ENCODE peak calls at places on chromosomes 16 and 17, in eight cellular contexts. One of them, this sample, is unnamed.

GRCh38 chr17:6233339-6233738 is 163.2 kb downstream of the WSCD1 start:
- DNase-seq in K562: no peak
- DNase-seq in SK-N-SH: no peak
- DNase-seq in WTC11: no peak
- DNase-seq in A549: no peak
- DNase-seq in IMR-90: no peak
- DNase-seq in GM12878: peak; percentile 1
- DNase-seq in HepG2: no peak
- DNase-seq in this sample: no peak

GRCh38 chr17:81483085-81483861 is 29.3 kb downstream of the ACTG1 start:
- DNase-seq in HepG2: no peak
- DNase-seq in WTC11: peak; percentile 33
- DNase-seq in SK-N-SH: no peak
- DNase-seq in GM12878: no peak
- DNase-seq in IMR-90: no peak
- DNase-seq in K562: no peak
- DNase-seq in A549: no peak
- DNase-seq in this sample: peak; percentile 57

GRCh38 chr16:57994778-57995177 is 5.7 kb downstream of the ZNF319 start:
- DNase-seq in HepG2: peak; percentile 44
- DNase-seq in SK-N-SH: peak; percentile 64
- DNase-seq in WTC11: peak; percentile 65
- DNase-seq in K562: peak; percentile 86
- DNase-seq in IMR-90: peak; percentile 25
- DNase-seq in GM12878: no peak
- DNase-seq in A549: no peak
- DNase-seq in this sample: no peak

GRCh38 chr17:75130632-75131277 is 787 bp downstream of the NT5C start:
- DNase-seq in A549: peak; percentile 81
- DNase-seq in GM12878: no peak
- DNase-seq in HepG2: peak; percentile 68
- DNase-seq in SK-N-SH: peak; percentile 91
- DNase-seq in IMR-90: peak; percentile 58
- DNase-seq in WTC11: peak; percentile 75
- DNase-seq in K562: peak; percentile 84
- DNase-seq in this sample: peak; percentile 79

GRCh38 chr17:7557825-7558543 is 566 bp upstream of the TNFSF13 start:
- DNase-seq in HepG2: peak; percentile 52
- DNase-seq in SK-N-SH: peak; percentile 82
- DNase-seq in IMR-90: peak; percentile 49
- DNase-seq in K562: no peak
- DNase-seq in GM12878: no peak
- DNase-seq in A549: no peak
- DNase-seq in WTC11: peak; percentile 75
- DNase-seq in this sample: no peak

GRCh38 chr17:1343554-1343953 is 56.5 kb downstream of the YWHAE start:
- DNase-seq in SK-N-SH: no peak
- DNase-seq in HepG2: no peak
- DNase-seq in K562: no peak
- DNase-seq in A549: no peak
- DNase-seq in IMR-90: no peak
- DNase-seq in GM12878: no peak
- DNase-seq in WTC11: no peak
- DNase-seq in this sample: no peak

GRCh38 chr16:17448640-17449638 is 21.8 kb downstream of the XYLT1 start:
- DNase-seq in GM12878: no peak
- DNase-seq in SK-N-SH: peak; percentile 20
- DNase-seq in IMR-90: no peak
- DNase-seq in WTC11: no peak
- DNase-seq in A549: no peak
- DNase-seq in K562: no peak
- DNase-seq in HepG2: no peak
- DNase-seq in this sample: no peak

GRCh38 chr17:54426287-54426886 is 474.3 kb upstream of the TOM1L1 start:
- DNase-seq in K562: peak; percentile 9
- DNase-seq in IMR-90: no peak
- DNase-seq in GM12878: no peak
- DNase-seq in SK-N-SH: peak; percentile 27
- DNase-seq in WTC11: no peak
- DNase-seq in A549: peak; percentile 1
- DNase-seq in HepG2: peak; percentile 7
- DNase-seq in this sample: no peak

GRCh38 chr16:57477531-57478202 is 8.6 kb downstream of the DOK4 start:
- DNase-seq in A549: no peak
- DNase-seq in SK-N-SH: peak; percentile 30
- DNase-seq in HepG2: no peak
- DNase-seq in WTC11: peak; percentile 44
- DNase-seq in IMR-90: no peak
- DNase-seq in K562: no peak
- DNase-seq in GM12878: no peak
- DNase-seq in this sample: no peak

GRCh38 chr17:6568186-6568758 is 11.9 kb upstream of the PITPNM3 start:
- DNase-seq in SK-N-SH: no peak
- DNase-seq in HepG2: no peak
- DNase-seq in K562: no peak
- DNase-seq in A549: no peak
- DNase-seq in IMR-90: no peak
- DNase-seq in GM12878: no peak
- DNase-seq in WTC11: no peak
- DNase-seq in this sample: peak; percentile 45

GRCh38 chr17:40349477-40350409 is 14.8 kb downstream of the GJD3 start:
- DNase-seq in K562: no peak
- DNase-seq in HepG2: no peak
- DNase-seq in A549: no peak
- DNase-seq in SK-N-SH: no peak
- DNase-seq in GM12878: no peak
- DNase-seq in WTC11: no peak
- DNase-seq in IMR-90: peak; percentile 38
- DNase-seq in this sample: no peak

GRCh38 chr17:76643553-76644148 is at the start of gene ST6GALNAC1:
- DNase-seq in WTC11: no peak
- DNase-seq in IMR-90: no peak
- DNase-seq in SK-N-SH: no peak
- DNase-seq in GM12878: no peak
- DNase-seq in HepG2: no peak
- DNase-seq in A549: no peak
- DNase-seq in K562: peak; percentile 94
- DNase-seq in this sample: no peak

GRCh38 chr17:15334266-15334665 is 7.1 kb downstream of the TEKT3 start:
- DNase-seq in HepG2: no peak
- DNase-seq in IMR-90: no peak
- DNase-seq in SK-N-SH: no peak
- DNase-seq in GM12878: no peak
- DNase-seq in WTC11: no peak
- DNase-seq in A549: peak; percentile 30
- DNase-seq in K562: no peak
- DNase-seq in this sample: no peak

GRCh38 chr16:1610841-1611653 is 825 bp downstream of the IFT140 start:
- DNase-seq in HepG2: no peak
- DNase-seq in IMR-90: no peak
- DNase-seq in K562: peak; percentile 20
- DNase-seq in GM12878: no peak
- DNase-seq in SK-N-SH: no peak
- DNase-seq in A549: no peak
- DNase-seq in WTC11: no peak
- DNase-seq in this sample: no peak

GRCh38 chr17:39738568-39738901 is 797 bp downstream of the GRB7 start:
- DNase-seq in K562: peak; percentile 49
- DNase-seq in SK-N-SH: no peak
- DNase-seq in IMR-90: no peak
- DNase-seq in WTC11: peak; percentile 63
- DNase-seq in HepG2: peak; percentile 50
- DNase-seq in GM12878: no peak
- DNase-seq in A549: peak; percentile 92
- DNase-seq in this sample: peak; percentile 78

GRCh38 chr17:77391668-77392375 is 251.1 kb downstream of the SEC14L1 start:
- DNase-seq in GM12878: no peak
- DNase-seq in SK-N-SH: no peak
- DNase-seq in K562: peak; percentile 15
- DNase-seq in HepG2: no peak
- DNase-seq in IMR-90: peak; percentile 99
- DNase-seq in WTC11: peak; percentile 51
- DNase-seq in A549: peak; percentile 54
- DNase-seq in this sample: no peak

DNA sequence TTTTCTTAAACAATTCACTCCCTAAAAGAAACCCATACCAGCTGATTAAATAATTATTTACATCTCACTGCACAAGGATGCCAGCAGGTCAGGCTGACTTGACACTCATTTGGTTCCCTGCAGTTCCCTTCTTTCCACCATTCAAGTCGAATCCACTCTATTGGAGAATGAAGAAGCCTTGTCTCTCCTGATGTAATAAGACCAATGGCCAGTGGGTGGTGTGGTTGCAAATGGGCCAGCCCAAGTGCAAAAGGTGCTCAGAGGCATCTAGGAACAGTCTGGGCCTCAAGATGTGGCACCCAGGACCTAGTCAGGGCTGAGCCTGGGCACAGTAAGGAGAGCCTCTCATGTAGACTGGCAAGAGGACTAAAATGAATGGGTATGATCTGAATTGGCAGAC is 9.3 kb downstream of the C16orf78 start:
- DNase-seq in IMR-90: no peak
- DNase-seq in GM12878: no peak
- DNase-seq in K562: peak; percentile 16
- DNase-seq in WTC11: peak; percentile 57
- DNase-seq in HepG2: peak; percentile 13
- DNase-seq in SK-N-SH: no peak
- DNase-seq in A549: no peak
- DNase-seq in this sample: peak; percentile 70
- TF ChIP-seq CTCF in IMR-90: no peak
- TF ChIP-seq CTCF in GM12878: peak; percentile 32
- TF ChIP-seq CTCF in K562: peak; percentile 32
- TF ChIP-seq CTCF in WTC11: peak; percentile 35
- TF ChIP-seq CTCF in HepG2: peak; percentile 39
- TF ChIP-seq CTCF in SK-N-SH: peak; percentile 19
- TF ChIP-seq CTCF in A549: no peak
- TF ChIP-seq CTCF in this sample: peak; percentile 75

GRCh38 chr16:68655806-68656205 is 10.7 kb downstream of the CDH3 start:
- DNase-seq in GM12878: no peak
- DNase-seq in SK-N-SH: no peak
- DNase-seq in WTC11: no peak
- DNase-seq in HepG2: no peak
- DNase-seq in K562: no peak
- DNase-seq in A549: no peak
- DNase-seq in IMR-90: no peak
- DNase-seq in this sample: no peak

GRCh38 chr16:68658974-68659360 is 13.9 kb downstream of the CDH3 start:
- DNase-seq in GM12878: no peak
- DNase-seq in A549: no peak
- DNase-seq in SK-N-SH: no peak
- DNase-seq in IMR-90: no peak
- DNase-seq in K562: no peak
- DNase-seq in WTC11: no peak
- DNase-seq in HepG2: no peak
- DNase-seq in this sample: no peak

GRCh38 chr16:68656771-68657170 is 11.7 kb downstream of the CDH3 start:
- DNase-seq in A549: no peak
- DNase-seq in IMR-90: no peak
- DNase-seq in HepG2: no peak
- DNase-seq in WTC11: no peak
- DNase-seq in SK-N-SH: no peak
- DNase-seq in K562: no peak
- DNase-seq in GM12878: no peak
- DNase-seq in this sample: no peak

GRCh38 chr16:68662035-68662434 is 16.9 kb downstream of the CDH3 start:
- DNase-seq in WTC11: no peak
- DNase-seq in HepG2: no peak
- DNase-seq in GM12878: no peak
- DNase-seq in A549: no peak
- DNase-seq in SK-N-SH: no peak
- DNase-seq in IMR-90: no peak
- DNase-seq in K562: no peak
- DNase-seq in this sample: no peak

GRCh38 chr16:68658258-68658973 is 13.3 kb downstream of the CDH3 start:
- DNase-seq in SK-N-SH: no peak
- DNase-seq in IMR-90: peak; percentile 50
- DNase-seq in HepG2: no peak
- DNase-seq in A549: peak; percentile 50
- DNase-seq in K562: no peak
- DNase-seq in GM12878: no peak
- DNase-seq in WTC11: no peak
- DNase-seq in this sample: no peak
- TF ChIP-seq USF2 in SK-N-SH: no peak
- TF ChIP-seq USF2 in IMR-90: no peak
- TF ChIP-seq USF2 in HepG2: no peak
- TF ChIP-seq USF2 in A549: no peak
- TF ChIP-seq USF2 in K562: no peak
- TF ChIP-seq USF2 in GM12878: no peak
- TF ChIP-seq USF2 in WTC11: no peak
- TF ChIP-seq USF2 in this sample: no peak

DNA sequence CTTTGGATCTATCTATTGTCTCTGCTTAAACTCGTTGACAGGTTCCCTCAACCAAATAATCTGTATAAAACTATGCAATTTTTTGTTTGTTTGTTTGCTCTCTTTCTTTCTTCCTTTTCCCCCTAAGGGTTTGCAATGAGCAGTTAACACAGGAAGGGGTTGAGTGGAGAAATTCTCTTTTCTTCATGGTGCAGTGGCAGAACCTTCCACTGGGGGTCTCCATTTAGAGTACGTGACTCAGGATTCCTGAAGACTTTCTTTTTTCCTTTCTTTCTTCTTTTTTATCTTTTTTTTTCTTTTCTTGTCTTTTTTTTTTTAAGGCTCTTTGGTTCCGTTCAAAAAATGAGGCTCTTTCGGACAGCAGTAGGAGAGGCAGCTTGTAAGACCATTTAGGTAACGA is 19.5 kb upstream of the RBFOX1 start:
- DNase-seq in HepG2: peak; percentile 18
- DNase-seq in IMR-90: no peak
- DNase-seq in WTC11: no peak
- DNase-seq in K562: peak; percentile 25
- DNase-seq in SK-N-SH: peak; percentile 43
- DNase-seq in GM12878: no peak
- DNase-seq in A549: no peak
- DNase-seq in this sample: no peak
- TF ChIP-seq CTCF in HepG2: peak; percentile 36
- TF ChIP-seq CTCF in IMR-90: no peak
- TF ChIP-seq CTCF in WTC11: no peak
- TF ChIP-seq CTCF in K562: peak; percentile 31
- TF ChIP-seq CTCF in SK-N-SH: peak; percentile 28
- TF ChIP-seq CTCF in GM12878: no peak
- TF ChIP-seq CTCF in A549: peak; percentile 15
- TF ChIP-seq CTCF in this sample: peak; percentile 50

DNA sequence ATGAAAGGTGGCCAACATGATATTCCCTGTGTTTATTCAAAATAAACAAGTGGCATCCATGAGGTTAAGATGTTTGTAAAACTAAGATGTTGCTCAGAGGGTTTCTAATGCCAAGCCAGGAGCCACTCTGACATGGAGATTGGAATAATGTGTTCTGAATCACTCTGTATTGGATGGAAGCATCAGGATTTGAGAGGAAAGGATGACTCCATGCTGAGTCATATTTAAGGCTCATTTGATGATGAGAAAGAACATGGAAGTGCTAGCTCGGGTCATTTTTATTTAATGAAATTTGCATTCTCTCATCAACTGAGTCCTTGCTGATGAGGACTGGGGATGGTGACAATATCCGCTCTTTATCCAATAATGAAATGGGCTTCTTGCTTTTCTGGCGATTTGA is 6.2 kb downstream of the VAT1L start:
- DNase-seq in K562: no peak
- DNase-seq in IMR-90: peak; percentile 92
- DNase-seq in HepG2: no peak
- DNase-seq in SK-N-SH: no peak
- DNase-seq in WTC11: no peak
- DNase-seq in A549: no peak
- DNase-seq in GM12878: no peak
- DNase-seq in this sample: no peak
- TF ChIP-seq USF2 in K562: no peak
- TF ChIP-seq USF2 in IMR-90: no peak
- TF ChIP-seq USF2 in HepG2: no peak
- TF ChIP-seq USF2 in SK-N-SH: no peak
- TF ChIP-seq USF2 in WTC11: no peak
- TF ChIP-seq USF2 in A549: no peak
- TF ChIP-seq USF2 in GM12878: no peak
- TF ChIP-seq USF2 in this sample: no peak